ENCODE peak calls at places on chromosomes 6 and 20, in five cellular contexts. J is lower lobe of right lung, C is trophoblast cell, L is aorta, N is NAMALWA. W is an unnamed sample.

GRCh38 chr6:155985660-155986138 is 530.1 kb upstream of the NOX3 start:
- DNase-seq in L (no peak), C (no peak), J (no peak), N (no peak), W (no peak)

GRCh38 chr20:48983423-48984400 is 62.2 kb downstream of the ARFGEF2 start:
- DNase-seq in N (no peak), J (no peak), C (peak; percentile 14), L (no peak), W (no peak)

GRCh38 chr6:134984821-134985220 is 34.9 kb upstream of the ALDH8A1 start:
- DNase-seq in C (no peak), N (no peak), J (no peak), L (no peak), W (no peak)

GRCh38 chr6:8238772-8239683 is 136.7 kb upstream of the EEF1E1 start:
- DNase-seq in L (no peak), C (no peak), J (no peak), N (no peak), W (no peak)

GRCh38 chr6:34888874-34889555 is at the start of gene ANKS1A:
- DNase-seq in L (peak; percentile 84), J (peak; percentile 91), C (peak; percentile 88), N (peak; percentile 75), W (peak; percentile 85)

GRCh38 chr6:47483853-47484546 is 6.4 kb downstream of the CD2AP start:
- DNase-seq in L (no peak), C (no peak), J (no peak), N (no peak), W (no peak)

GRCh38 chr6:131728296-131728939 is 17.6 kb upstream of the CTAGE9 start:
- DNase-seq in J (no peak), N (no peak), L (no peak), C (no peak), W (peak; percentile 25)

GRCh38 chr6:16670183-16670582 is 91.1 kb downstream of the ATXN1 start:
- DNase-seq in N (no peak), C (peak; percentile 57), J (peak; percentile 74), L (peak; percentile 73), W (no peak)

GRCh38 chr6:31740397-31741223 is 805 bp downstream of the MSH5 start:
- DNase-seq in L (peak; percentile 74), C (no peak), N (peak; percentile 76), J (peak; percentile 72), W (peak; percentile 73)

GRCh38 chr20:18666803-18667460 is 79.1 kb downstream of the DTD1 start:
- DNase-seq in C (no peak), J (no peak), N (no peak), L (no peak), W (no peak)

GRCh38 chr20:15930324-15931305 is 642.6 kb downstream of the KIF16B start:
- DNase-seq in J (no peak), C (peak; percentile 89), L (no peak), N (peak; percentile 2), W (peak; percentile 30)

GRCh38 chr6:51265426-51265825 is 446.8 kb downstream of the TFAP2B start:
- DNase-seq in N (no peak), J (no peak), C (no peak), L (peak; percentile 61), W (peak; percentile 43)

GRCh38 chr6:106807946-106808611 is 166.4 kb downstream of the CD24 start:
- DNase-seq in C (no peak), N (no peak), J (no peak), L (no peak), W (no peak)

GRCh38 chr20:33663161-33664084 is 1.3 kb downstream of the C20orf144 start:
- DNase-seq in J (peak; percentile 94), L (peak; percentile 92), C (peak; percentile 84), N (peak; percentile 80), W (peak; percentile 87)

GRCh38 chr6:151148111-151148510 is 91.7 kb upstream of the AKAP12 start:
- DNase-seq in L (no peak), N (no peak), C (peak; percentile 90), J (no peak), W (no peak)

GRCh38 chr6:39062014-39062740 is 13.6 kb downstream of the GLP1R start:
- DNase-seq in J (no peak), C (no peak), L (no peak), N (no peak), W (no peak)

W was measured in OCI-M1.